ENCODE peak calls at places on chromosomes 2 and 18, in five cellular contexts. One of them, this sample, is unnamed.

GRCh38 chr2:6556755-6557154 is 309.0 kb downstream of the CMPK2 start:
- DNase-seq in progenitor cell of endocrine pancreas: no peak
- DNase-seq in A673: peak
- DNase-seq in glutamatergic neuron: no peak
- DNase-seq in Calu3: peak
- DNase-seq in this sample: no peak

GRCh38 chr2:70710276-70710675 is 57.7 kb downstream of the ADD2 start:
- DNase-seq in progenitor cell of endocrine pancreas: no peak
- DNase-seq in Calu3: no peak
- DNase-seq in A673: no peak
- DNase-seq in glutamatergic neuron: no peak
- DNase-seq in this sample: no peak

GRCh38 chr2:45394842-45395241 is 216.2 kb downstream of the SRBD1 start:
- DNase-seq in glutamatergic neuron: no peak
- DNase-seq in progenitor cell of endocrine pancreas: no peak
- DNase-seq in A673: peak
- DNase-seq in Calu3: no peak
- DNase-seq in this sample: no peak

GRCh38 chr18:57480724-57481123 is 45.5 kb downstream of the ONECUT2 start:
- DNase-seq in glutamatergic neuron: no peak
- DNase-seq in Calu3: no peak
- DNase-seq in progenitor cell of endocrine pancreas: no peak
- DNase-seq in A673: no peak
- DNase-seq in this sample: no peak

GRCh38 chr2:65943099-65943786 is 491.7 kb upstream of the MEIS1 start:
- DNase-seq in progenitor cell of endocrine pancreas: no peak
- DNase-seq in Calu3: no peak
- DNase-seq in glutamatergic neuron: no peak
- DNase-seq in A673: no peak
- DNase-seq in this sample: no peak

GRCh38 chr2:206274434-206275273 is at the start of gene ZDBF2:
- DNase-seq in Calu3: no peak
- DNase-seq in progenitor cell of endocrine pancreas: peak
- DNase-seq in glutamatergic neuron: peak
- DNase-seq in A673: peak
- DNase-seq in this sample: peak

GRCh38 chr2:21453728-21454127 is 330.0 kb downstream of the TDRD15 start:
- DNase-seq in glutamatergic neuron: no peak
- DNase-seq in progenitor cell of endocrine pancreas: no peak
- DNase-seq in A673: no peak
- DNase-seq in Calu3: no peak
- DNase-seq in this sample: no peak

GRCh38 chr2:168801961-168802824 is at the start of gene NOSTRIN:
- DNase-seq in Calu3: peak
- DNase-seq in progenitor cell of endocrine pancreas: no peak
- DNase-seq in A673: no peak
- DNase-seq in glutamatergic neuron: no peak
- DNase-seq in this sample: no peak

GRCh38 chr2:9004338-9005204 is 1.1 kb upstream of the MBOAT2 start:
- DNase-seq in progenitor cell of endocrine pancreas: no peak
- DNase-seq in glutamatergic neuron: no peak
- DNase-seq in Calu3: no peak
- DNase-seq in A673: no peak
- DNase-seq in this sample: no peak

GRCh38 chr2:149098722-149099121 is 60.2 kb downstream of the LYPD6B start:
- DNase-seq in A673: peak
- DNase-seq in Calu3: peak
- DNase-seq in progenitor cell of endocrine pancreas: no peak
- DNase-seq in glutamatergic neuron: no peak
- DNase-seq in this sample: no peak

GRCh38 chr2:67883316-67884080 is 179.3 kb downstream of the C1D start:
- DNase-seq in A673: no peak
- DNase-seq in progenitor cell of endocrine pancreas: no peak
- DNase-seq in Calu3: no peak
- DNase-seq in glutamatergic neuron: no peak
- DNase-seq in this sample: no peak

GRCh38 chr18:76688724-76689472 is 133.5 kb upstream of the ZNF236 start:
- DNase-seq in glutamatergic neuron: no peak
- DNase-seq in Calu3: no peak
- DNase-seq in A673: no peak
- DNase-seq in progenitor cell of endocrine pancreas: no peak
- DNase-seq in this sample: no peak

GRCh38 chr2:241769819-241770184 is 6.8 kb upstream of the GAL3ST2 start:
- DNase-seq in A673: no peak
- DNase-seq in Calu3: no peak
- DNase-seq in glutamatergic neuron: peak
- DNase-seq in progenitor cell of endocrine pancreas: no peak
- DNase-seq in this sample: no peak

GRCh38 chr2:173706936-173707335 is 258.2 kb downstream of the SP3 start:
- DNase-seq in Calu3: no peak
- DNase-seq in A673: no peak
- DNase-seq in progenitor cell of endocrine pancreas: no peak
- DNase-seq in glutamatergic neuron: no peak
- DNase-seq in this sample: no peak

GRCh38 chr2:32627441-32627900 is 379 bp upstream of the TTC27 start:
- DNase-seq in glutamatergic neuron: peak
- DNase-seq in progenitor cell of endocrine pancreas: no peak
- DNase-seq in A673: peak
- DNase-seq in Calu3: no peak
- DNase-seq in this sample: peak

GRCh38 chr2:73376681-73377080 is 9.0 kb upstream of the ALMS1 start:
- DNase-seq in Calu3: no peak
- DNase-seq in A673: no peak
- DNase-seq in progenitor cell of endocrine pancreas: no peak
- DNase-seq in glutamatergic neuron: no peak
- DNase-seq in this sample: no peak

GRCh38 chr2:99425022-99425421 is 64.8 kb downstream of the REV1 start:
- DNase-seq in glutamatergic neuron: no peak
- DNase-seq in Calu3: no peak
- DNase-seq in A673: no peak
- DNase-seq in progenitor cell of endocrine pancreas: no peak
- DNase-seq in this sample: no peak

GRCh38 chr2:215772003-215772402 is 241.3 kb downstream of the MREG start:
- DNase-seq in glutamatergic neuron: no peak
- DNase-seq in progenitor cell of endocrine pancreas: no peak
- DNase-seq in Calu3: no peak
- DNase-seq in A673: peak
- DNase-seq in this sample: no peak

GRCh38 chr2:188199716-188200128 is 92.0 kb upstream of the GULP1 start:
- DNase-seq in progenitor cell of endocrine pancreas: no peak
- DNase-seq in Calu3: no peak
- DNase-seq in A673: no peak
- DNase-seq in glutamatergic neuron: no peak
- DNase-seq in this sample: no peak

GRCh38 chr2:103153580-103153979 is 391.7 kb downstream of the TMEM182 start:
- DNase-seq in A673: no peak
- DNase-seq in glutamatergic neuron: no peak
- DNase-seq in progenitor cell of endocrine pancreas: no peak
- DNase-seq in Calu3: no peak
- DNase-seq in this sample: no peak

GRCh38 chr2:8623958-8624591 is 57.8 kb upstream of the ID2 start:
- DNase-seq in Calu3: no peak
- DNase-seq in A673: no peak
- DNase-seq in progenitor cell of endocrine pancreas: no peak
- DNase-seq in glutamatergic neuron: no peak
- DNase-seq in this sample: no peak

GRCh38 chr18:13799396-13799795 is 24.6 kb upstream of the MC5R start:
- DNase-seq in glutamatergic neuron: no peak
- DNase-seq in Calu3: no peak
- DNase-seq in progenitor cell of endocrine pancreas: no peak
- DNase-seq in A673: no peak
- DNase-seq in this sample: no peak

GRCh38 chr18:13804305-13804704 is 19.6 kb upstream of the MC5R start:
- DNase-seq in Calu3: no peak
- DNase-seq in progenitor cell of endocrine pancreas: no peak
- DNase-seq in glutamatergic neuron: no peak
- DNase-seq in A673: no peak
- DNase-seq in this sample: no peak

GRCh38 chr18:13797157-13797611 is 26.8 kb upstream of the MC5R start:
- DNase-seq in A673: peak
- DNase-seq in progenitor cell of endocrine pancreas: no peak
- DNase-seq in Calu3: peak
- DNase-seq in glutamatergic neuron: no peak
- DNase-seq in this sample: no peak

GRCh38 chr18:13801260-13801601 is 22.7 kb upstream of the MC5R start:
- DNase-seq in Calu3: no peak
- DNase-seq in glutamatergic neuron: peak
- DNase-seq in A673: no peak
- DNase-seq in progenitor cell of endocrine pancreas: no peak
- DNase-seq in this sample: no peak

GRCh38 chr18:13800505-13801259 is 23.3 kb upstream of the MC5R start:
- DNase-seq in A673: peak
- DNase-seq in glutamatergic neuron: peak
- DNase-seq in Calu3: peak
- DNase-seq in progenitor cell of endocrine pancreas: peak
- DNase-seq in this sample: peak
- TF ChIP-seq CTCF in A673: peak
- TF ChIP-seq CTCF in glutamatergic neuron: no peak
- TF ChIP-seq CTCF in Calu3: peak
- TF ChIP-seq CTCF in progenitor cell of endocrine pancreas: peak
- TF ChIP-seq CTCF in this sample: no peak

GRCh38 chr2:162475661-162476060 is 131.7 kb downstream of the GCA start:
- DNase-seq in glutamatergic neuron: peak
- DNase-seq in A673: no peak
- DNase-seq in Calu3: peak
- DNase-seq in progenitor cell of endocrine pancreas: peak
- DNase-seq in this sample: no peak
- TF ChIP-seq CTCF in glutamatergic neuron: no peak
- TF ChIP-seq CTCF in A673: no peak
- TF ChIP-seq CTCF in Calu3: no peak
- TF ChIP-seq CTCF in progenitor cell of endocrine pancreas: no peak
- TF ChIP-seq CTCF in this sample: no peak

GRCh38 chr2:234556848-234557573 is 60.1 kb upstream of the ARL4C start:
- DNase-seq in A673: no peak
- DNase-seq in glutamatergic neuron: no peak
- DNase-seq in progenitor cell of endocrine pancreas: no peak
- DNase-seq in Calu3: peak
- DNase-seq in this sample: no peak

GRCh38 chr2:234559609-234560008 is 62.7 kb upstream of the ARL4C start:
- DNase-seq in Calu3: no peak
- DNase-seq in progenitor cell of endocrine pancreas: no peak
- DNase-seq in A673: no peak
- DNase-seq in glutamatergic neuron: no peak
- DNase-seq in this sample: no peak

GRCh38 chr2:234555616-234556249 is 58.9 kb upstream of the ARL4C start:
- DNase-seq in Calu3: no peak
- DNase-seq in glutamatergic neuron: no peak
- DNase-seq in A673: no peak
- DNase-seq in progenitor cell of endocrine pancreas: no peak
- DNase-seq in this sample: no peak

GRCh38 chr2:234555161-234555560 is 58.3 kb upstream of the ARL4C start:
- DNase-seq in Calu3: no peak
- DNase-seq in glutamatergic neuron: no peak
- DNase-seq in A673: no peak
- DNase-seq in progenitor cell of endocrine pancreas: no peak
- DNase-seq in this sample: no peak

GRCh38 chr2:234558642-234559041 is 61.8 kb upstream of the ARL4C start:
- DNase-seq in progenitor cell of endocrine pancreas: no peak
- DNase-seq in glutamatergic neuron: no peak
- DNase-seq in Calu3: no peak
- DNase-seq in A673: no peak
- DNase-seq in this sample: no peak
- TF ChIP-seq CTCF in progenitor cell of endocrine pancreas: no peak
- TF ChIP-seq CTCF in glutamatergic neuron: no peak
- TF ChIP-seq CTCF in Calu3: no peak
- TF ChIP-seq CTCF in A673: no peak
- TF ChIP-seq CTCF in this sample: no peak

GRCh38 chr2:38444247-38444646 is 67.2 kb upstream of the ATL2 start:
- DNase-seq in glutamatergic neuron: no peak
- DNase-seq in Calu3: no peak
- DNase-seq in progenitor cell of endocrine pancreas: no peak
- DNase-seq in A673: peak
- DNase-seq in this sample: no peak

GRCh38 chr2:38448692-38449405 is 71.8 kb upstream of the ATL2 start:
- DNase-seq in glutamatergic neuron: no peak
- DNase-seq in Calu3: no peak
- DNase-seq in progenitor cell of endocrine pancreas: no peak
- DNase-seq in A673: no peak
- DNase-seq in this sample: no peak

GRCh38 chr2:38443021-38443541 is 66.0 kb upstream of the ATL2 start:
- DNase-seq in Calu3: peak
- DNase-seq in glutamatergic neuron: no peak
- DNase-seq in progenitor cell of endocrine pancreas: no peak
- DNase-seq in A673: peak
- DNase-seq in this sample: no peak

GRCh38 chr2:38446972-38447561 is 70.0 kb upstream of the ATL2 start:
- DNase-seq in Calu3: no peak
- DNase-seq in progenitor cell of endocrine pancreas: no peak
- DNase-seq in glutamatergic neuron: no peak
- DNase-seq in A673: no peak
- DNase-seq in this sample: no peak

DNA sequence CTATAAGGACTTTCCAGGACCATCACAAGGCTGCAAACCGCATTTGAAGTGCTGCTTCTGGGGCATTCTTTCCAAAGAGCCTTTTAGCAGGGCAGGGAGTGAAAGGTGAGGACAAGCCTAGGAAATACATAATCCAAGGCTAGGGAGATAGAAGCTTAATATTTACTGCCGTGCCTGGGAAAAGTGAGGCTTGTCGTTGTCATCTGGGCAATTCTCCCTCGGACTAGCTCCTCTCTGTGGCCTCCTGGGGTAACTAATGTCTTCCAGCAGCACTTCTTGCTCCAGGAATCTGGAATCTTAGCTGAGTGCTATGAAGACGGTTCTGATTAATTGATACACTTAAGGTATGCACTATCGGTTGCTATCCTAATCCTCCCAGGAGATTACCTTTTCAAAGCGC is 69.3 kb upstream of the ATL2 start:
- DNase-seq in progenitor cell of endocrine pancreas: no peak
- DNase-seq in glutamatergic neuron: no peak
- DNase-seq in Calu3: no peak
- DNase-seq in A673: no peak
- DNase-seq in this sample: no peak
- TF ChIP-seq CTCF in progenitor cell of endocrine pancreas: peak
- TF ChIP-seq CTCF in glutamatergic neuron: no peak
- TF ChIP-seq CTCF in Calu3: no peak
- TF ChIP-seq CTCF in A673: no peak
- TF ChIP-seq CTCF in this sample: no peak